ENCODE peak calls at places on chromosomes 4 and X, in nine cellular contexts. X is dorsolateral prefrontal cortex; K is stimulated activated CD8-positive, alpha-beta memory T cell treated with anti-CD3 and anti-CD28 coated beads, Interleukin-12 subunit alpha, Interleukin-12 subunit beta, amount 100 ng/mL, for 4 hours; N is COR-L47; G is nephron progenitor cell; L is activated naive CD4-positive, alpha-beta T cell treated with anti-CD3 and anti-CD28 coated beads for 36 hours; Y is CD4-positive, CD25-positive, alpha-beta regulatory T cell; E is stimulated activated CD4-positive, alpha-beta T cell treated with anti-CD3 and anti-CD28 coated beads, Interleukin-15, amount 100 ng/mL, for 1 hour; J is fibroblast of gingiva. P is an unnamed sample.

GRCh38 chr4:38529189-38530115 is 134.5 kb upstream of the KLF3 start:
- DNase-seq in G (no peak), E (no peak), L (peak), K (peak), Y (peak), X (no peak), J (no peak), N (peak), P (peak)

GRCh38 chr4:1406946-1407656 is 859 bp upstream of the NKX1-1 start:
- DNase-seq in X (peak), J (no peak), G (no peak), L (no peak), K (no peak), Y (no peak), N (no peak), E (no peak), P (no peak)

GRCh38 chrX:152907084-152907651 is 9.3 kb downstream of the ZNF185 start:
- DNase-seq in X (peak), N (no peak), L (no peak), K (no peak), E (no peak), G (peak), J (no peak), Y (no peak), P (no peak)

GRCh38 chr4:39134674-39135073 is 47.7 kb upstream of the WDR19 start:
- DNase-seq in L (no peak), E (no peak), N (no peak), K (no peak), X (no peak), J (no peak), G (no peak), Y (no peak), P (no peak)

GRCh38 chrX:37361596-37361995 is 12.4 kb downstream of the PRRG1 start:
- DNase-seq in K (no peak), X (no peak), N (no peak), J (peak), E (no peak), L (no peak), Y (no peak), G (no peak), P (no peak)

GRCh38 chr4:5366421-5366820 is 315.1 kb downstream of the STK32B start:
- DNase-seq in X (no peak), G (no peak), K (no peak), J (no peak), L (no peak), Y (no peak), E (no peak), N (no peak), P (no peak)

GRCh38 chrX:43679778-43680177 is 23.7 kb downstream of the MAOA start:
- DNase-seq in J (peak), Y (no peak), N (no peak), L (no peak), E (no peak), K (no peak), G (no peak), X (no peak), P (no peak)

GRCh38 chr4:15240764-15241163 is 187.1 kb upstream of the C1QTNF7 start:
- DNase-seq in X (no peak), J (no peak), Y (no peak), N (no peak), G (no peak), K (no peak), L (no peak), E (no peak), P (no peak)

GRCh38 chrX:115173181-115173580 is 16.0 kb upstream of the RBMXL3 start:
- DNase-seq in N (no peak), Y (no peak), K (no peak), X (no peak), L (no peak), G (no peak), J (no peak), E (no peak), P (no peak)

GRCh38 chr4:171846232-171846631 is 33.0 kb downstream of the GALNTL6 start:
- DNase-seq in G (peak), K (no peak), N (peak), J (peak), X (no peak), Y (no peak), L (peak), E (no peak), P (no peak)

GRCh38 chr4:139301821-139302611 is at the start of gene NDUFC1:
- DNase-seq in G (peak), J (peak), Y (peak), K (peak), E (peak), X (no peak), L (peak), N (peak), P (peak)

GRCh38 chr4:17468638-17469221 is 43.2 kb downstream of the QDPR start:
- DNase-seq in G (peak), Y (no peak), J (peak), K (no peak), E (no peak), N (peak), L (no peak), X (no peak), P (no peak)

GRCh38 chr4:2624782-2625548 is 88.5 kb downstream of the FAM193A start:
- DNase-seq in L (no peak), E (no peak), Y (no peak), K (no peak), G (no peak), X (peak), N (no peak), J (no peak), P (no peak)

GRCh38 chrX:38175140-38175539 is 45.5 kb downstream of the SRPX start:
- DNase-seq in N (peak), E (no peak), Y (no peak), L (peak), X (peak), J (no peak), K (no peak), G (peak), P (no peak)

GRCh38 chr4:87530868-87531267 is 1.7 kb upstream of the SPARCL1 start:
- DNase-seq in N (no peak), K (no peak), X (peak), L (no peak), E (no peak), Y (no peak), J (peak), G (no peak), P (no peak)

GRCh38 chr4:72209600-72209999 is 177.8 kb downstream of the NPFFR2 start:
- DNase-seq in X (no peak), G (no peak), J (no peak), N (no peak), L (no peak), E (no peak), Y (no peak), K (no peak), P (no peak)

GRCh38 chr4:149785686-149786431 is 29.8 kb downstream of the IQCM start:
- DNase-seq in L (no peak), J (peak), G (no peak), X (no peak), N (no peak), E (no peak), Y (no peak), K (no peak), P (no peak)

GRCh38 chr4:17517664-17518063 is 2.7 kb downstream of the CLRN2 start:
- DNase-seq in N (no peak), K (no peak), X (no peak), J (no peak), E (no peak), G (no peak), L (no peak), Y (no peak), P (no peak)

GRCh38 chrX:82775426-82775825 is 732.7 kb upstream of the POU3F4 start:
- DNase-seq in E (no peak), G (no peak), K (no peak), X (no peak), J (no peak), L (no peak), N (no peak), Y (no peak), P (no peak)

GRCh38 chr4:63233679-63234078 is 1175.6 kb downstream of the TECRL start:
- DNase-seq in E (no peak), X (no peak), J (no peak), Y (no peak), L (no peak), K (no peak), N (no peak), G (no peak), P (no peak)

GRCh38 chrX:24498975-24499374 is 33.9 kb downstream of the PDK3 start:
- DNase-seq in N (no peak), E (no peak), K (no peak), Y (peak), X (no peak), G (no peak), J (no peak), L (no peak), P (no peak)

GRCh38 chr4:52507774-52508173 is 151.3 kb downstream of the USP46 start:
- DNase-seq in X (peak), L (no peak), Y (no peak), G (no peak), K (no peak), J (no peak), N (peak), E (no peak), P (no peak)

GRCh38 chr4:140096483-140096861 is 57.5 kb downstream of the MAML3 start:
- DNase-seq in Y (no peak), E (no peak), X (no peak), G (no peak), K (no peak), J (no peak), N (no peak), L (peak), P (no peak)

GRCh38 chr4:76931576-76932276 is 17.8 kb upstream of the SEPTIN11 start:
- DNase-seq in J (no peak), G (no peak), E (no peak), K (no peak), L (no peak), N (no peak), X (no peak), Y (no peak), P (no peak)

GRCh38 chr4:61462451-61463326 is 262.6 kb downstream of the ADGRL3 start:
- DNase-seq in G (no peak), J (no peak), E (no peak), L (no peak), N (no peak), K (no peak), X (no peak), Y (no peak), P (no peak)

GRCh38 chrX:120625366-120625765 is 4.5 kb downstream of the C1GALT1C1 start:
- DNase-seq in L (no peak), J (peak), G (no peak), K (no peak), Y (no peak), E (no peak), X (no peak), N (no peak), P (no peak)

GRCh38 chrX:153569475-153569874 is 29.5 kb downstream of the CCNQ start:
- DNase-seq in L (no peak), N (no peak), J (no peak), X (no peak), E (no peak), K (no peak), G (no peak), Y (no peak), P (no peak)

GRCh38 chr4:81724925-81725329 is 253.2 kb upstream of the RASGEF1B start:
- DNase-seq in L (peak), N (peak), X (peak), J (no peak), E (peak), G (peak), Y (no peak), K (peak), P (peak)

GRCh38 chr4:78061939-78062603 is 4.9 kb downstream of the FRAS1 start:
- DNase-seq in J (no peak), X (no peak), G (no peak), Y (no peak), K (no peak), N (no peak), E (no peak), L (no peak), P (no peak)

GRCh38 chr4:150971901-150972300 is 43.2 kb downstream of the LRBA start:
- DNase-seq in K (no peak), Y (no peak), J (no peak), X (no peak), L (no peak), G (no peak), E (no peak), N (no peak), P (no peak)

GRCh38 chrX:100413231-100413630 is 3.2 kb upstream of the PCDH19 start:
- DNase-seq in K (no peak), N (peak), X (no peak), L (peak), E (no peak), J (peak), Y (no peak), G (peak), P (no peak)

GRCh38 chr4:106266201-106266600 is 49.8 kb downstream of the TBCK start:
- DNase-seq in K (no peak), E (no peak), N (peak), J (peak), G (no peak), L (no peak), Y (peak), X (no peak), P (no peak)

GRCh38 chrX:45952030-45952429 is 593.2 kb downstream of the ZNF674 start:
- DNase-seq in N (no peak), E (no peak), X (no peak), K (no peak), G (no peak), J (no peak), Y (no peak), L (no peak), P (no peak)

GRCh38 chr4:182578402-182578801 is 335.2 kb downstream of the TENM3 start:
- DNase-seq in L (no peak), K (no peak), G (no peak), J (peak), Y (no peak), X (no peak), N (no peak), E (no peak), P (no peak)

GRCh38 chr4:81965454-81965853 is 408.3 kb downstream of the HNRNPD start:
- DNase-seq in N (no peak), J (no peak), Y (no peak), G (no peak), E (no peak), X (no peak), K (no peak), L (no peak), P (no peak)

GRCh38 chr4:69071286-69071685 is 25.0 kb upstream of the UGT2B7 start:
- DNase-seq in K (no peak), X (no peak), N (no peak), G (no peak), E (no peak), J (no peak), Y (no peak), L (no peak), P (no peak)

GRCh38 chrX:291411-291901 is 10.3 kb downstream of the PLCXD1 start:
- DNase-seq in K (no peak), G (no peak), X (peak), L (no peak), Y (no peak), N (no peak), E (no peak), J (no peak), P (no peak)

GRCh38 chr4:41058426-41058825 is 155.9 kb downstream of the APBB2 start:
- DNase-seq in G (no peak), L (no peak), E (no peak), Y (no peak), K (no peak), X (no peak), J (no peak), N (no peak), P (no peak)

GRCh38 chrX:137313627-137314026 is 252.3 kb upstream of the ZIC3 start:
- DNase-seq in E (no peak), L (peak), Y (no peak), X (no peak), K (no peak), G (no peak), N (no peak), J (no peak), P (no peak)

P was measured in activated B cell treated with CpG ODN at 0.5 μM for 24 hours.